ENCODE peak calls at places on chromosomes 4 and X, in four cellular contexts. W is left ventricle myocardium inferior; D is foreskin fibroblast; V is activated T-cell treated with anti-CD3 and anti-CD28 coated beads, Interleukin-2, amount 50 U/mL, for 4 hours. A is an unnamed sample.

GRCh38 chr4:158203929-158204328 is 6.4 kb upstream of the TMEM144 start:
- DNase-seq in W (no peak), D (no peak), V (no peak), A (no peak)

GRCh38 chrX:42289492-42290385 is 366.4 kb upstream of the CASK start:
- DNase-seq in W (no peak), D (no peak), V (no peak), A (no peak)

GRCh38 chr4:76611611-76612010 is 176.6 kb downstream of the SHROOM3 start:
- DNase-seq in W (no peak), D (peak; percentile 42), V (no peak), A (peak; percentile 18)

GRCh38 chr4:66639361-66639760 is 905.9 kb downstream of the CENPC start:
- DNase-seq in W (no peak), D (no peak), V (no peak), A (no peak)

GRCh38 chr4:38068107-38068506 is 107.9 kb downstream of the PTTG2 start:
- DNase-seq in W (no peak), D (no peak), V (no peak), A (no peak)

GRCh38 chr4:82705169-82705568 is 93.4 kb downstream of the SCD5 start:
- DNase-seq in W (no peak), D (no peak), V (no peak), A (no peak)

GRCh38 chrX:111779582-111779981 is 96.4 kb upstream of the TRPC5OS start:
- DNase-seq in W (no peak), D (no peak), V (no peak), A (no peak)

GRCh38 chr4:56999751-57000150 is 21.1 kb downstream of the POLR2B start:
- DNase-seq in W (no peak), D (no peak), V (no peak), A (no peak)

GRCh38 chrX:118964252-118964651 is 10.2 kb upstream of the LONRF3 start:
- DNase-seq in W (no peak), D (no peak), V (no peak), A (no peak)

GRCh38 chr4:146548443-146548842 is 26.7 kb upstream of the SLC10A7 start:
- DNase-seq in W (no peak), D (no peak), V (no peak), A (no peak)

GRCh38 chr4:127604949-127605709 is 27.6 kb upstream of the INTU start:
- DNase-seq in W (no peak), D (peak; percentile 57), V (no peak), A (peak; percentile 25)

GRCh38 chrX:2176733-2177132 is 324.0 kb downstream of the DHRSX start:
- DNase-seq in W (no peak), D (no peak), V (no peak), A (no peak)

GRCh38 chr4:118743867-118744266 is 58.7 kb downstream of the METTL14 start:
- DNase-seq in W (no peak), D (peak; percentile 74), V (no peak), A (peak; percentile 39)

GRCh38 chrX:95248386-95248785 is 1436.3 kb upstream of the DIAPH2 start:
- DNase-seq in W (no peak), D (no peak), V (no peak), A (no peak)

GRCh38 chr4:13980317-13980716 is 352.8 kb upstream of the BOD1L1 start:
- DNase-seq in W (no peak), D (peak; percentile 96), V (no peak), A (peak; percentile 80)

GRCh38 chrX:83535417-83536244 is 27.5 kb downstream of the POU3F4 start:
- DNase-seq in W (no peak), D (no peak), V (no peak), A (no peak)

GRCh38 chr4:61375316-61375715 is 175.2 kb downstream of the ADGRL3 start:
- DNase-seq in W (no peak), D (peak; percentile 29), V (no peak), A (no peak)

GRCh38 chr4:7322166-7322991 is 112.4 kb downstream of the PSAPL1 start:
- DNase-seq in W (peak; percentile 3), D (no peak), V (no peak), A (no peak)

GRCh38 chr4:56289934-56290333 is 97.4 kb downstream of the AASDH start:
- DNase-seq in W (no peak), D (no peak), V (no peak), A (no peak)

GRCh38 chr4:19285146-19285545 is 966.6 kb upstream of the SLIT2 start:
- DNase-seq in W (no peak), D (no peak), V (no peak), A (no peak)

GRCh38 chr4:99437686-99438577 is 2.8 kb upstream of the ADH7 start:
- DNase-seq in W (no peak), D (peak; percentile 12), V (no peak), A (no peak)

GRCh38 chr4:36013206-36013605 is 231.1 kb downstream of the ARAP2 start:
- DNase-seq in W (no peak), D (no peak), V (no peak), A (no peak)

GRCh38 chr4:123484291-123484926 is 87.8 kb downstream of the SPRY1 start:
- DNase-seq in W (no peak), D (no peak), V (no peak), A (no peak)

GRCh38 chr4:185587444-185588161 is 52.3 kb upstream of the PDLIM3 start:
- DNase-seq in W (no peak), D (peak; percentile 21), V (peak; percentile 54), A (no peak)

GRCh38 chr4:56637791-56638190 is 43.3 kb downstream of the HOPX start:
- DNase-seq in W (no peak), D (no peak), V (no peak), A (no peak)

GRCh38 chr4:56728512-56728911 is 47.4 kb upstream of the HOPX start:
- DNase-seq in W (peak; percentile 42), D (peak; percentile 97), V (no peak), A (peak; percentile 26)

GRCh38 chr4:119532319-119532718 is 96.3 kb downstream of the PDE5A start:
- DNase-seq in W (no peak), D (no peak), V (no peak), A (no peak)

GRCh38 chr4:150583287-150584197 is 1.6 kb downstream of the MAB21L2 start:
- DNase-seq in W (peak; percentile 41), D (no peak), V (no peak), A (no peak)

GRCh38 chr4:165439981-165440380 is 61.2 kb downstream of the CPE start:
- DNase-seq in W (no peak), D (no peak), V (no peak), A (no peak)

GRCh38 chr4:173748353-173748752 is 218.3 kb upstream of the HAND2 start:
- DNase-seq in W (no peak), D (peak; percentile 40), V (no peak), A (no peak)

GRCh38 chr4:69829678-69830077 is 30.3 kb downstream of the SULT1E1 start:
- DNase-seq in W (no peak), D (no peak), V (no peak), A (no peak)

GRCh38 chrX:83008415-83008814 is 499.7 kb upstream of the POU3F4 start:
- DNase-seq in W (no peak), D (no peak), V (no peak), A (no peak)

GRCh38 chrX:110182362-110182761 is 135.5 kb downstream of the AMMECR1 start:
- DNase-seq in W (no peak), D (peak; percentile 50), V (no peak), A (no peak)